ENCODE peak calls at places on chromosome 21, in ten cellular contexts. G, Y, X, W, C, J, V, N, K and S are unnamed samples.
A peak's percentile ranks its signal among the peaks of the same experiment; 100 is the strongest.

GRCh38 chr21:16587671-16588379 is 858.0 kb downstream of the USP25 start:
- DNase-seq in G (peak; percentile 87), Y (no peak), X (peak; percentile 89), W (no peak), C (no peak), J (peak; percentile 42), V (no peak), N (no peak), K (no peak), S (peak; percentile 77)

GRCh38 chr21:39867198-39867650 is at the start of gene PCP4:
- DNase-seq in G (peak; percentile 13), Y (no peak), X (peak; percentile 22), W (peak; percentile 95), C (peak; percentile 39), J (peak; percentile 45), V (no peak), N (peak; percentile 31), K (no peak), S (no peak)

GRCh38 chr21:15842565-15842880 is 112.7 kb downstream of the USP25 start:
- DNase-seq in G (no peak), Y (no peak), X (peak; percentile 52), W (no peak), C (no peak), J (no peak), V (no peak), N (no peak), K (no peak), S (no peak)

GRCh38 chr21:38039369-38039768 is 123.1 kb upstream of the KCNJ6 start:
- DNase-seq in G (no peak), Y (no peak), X (no peak), W (no peak), C (no peak), J (no peak), V (no peak), N (no peak), K (no peak), S (no peak)

GRCh38 chr21:33402011-33402979 is 918 bp upstream of the IFNGR2 start:
- DNase-seq in G (peak; percentile 86), Y (peak; percentile 65), X (peak; percentile 62), W (peak; percentile 92), C (peak; percentile 60), J (peak; percentile 73), V (peak; percentile 84), N (peak; percentile 73), K (no peak), S (peak; percentile 97)

GRCh38 chr21:42219606-42220137 is 732 bp downstream of the ABCG1 start:
- DNase-seq in G (no peak), Y (peak; percentile 44), X (no peak), W (peak; percentile 9), C (peak; percentile 49), J (no peak), V (no peak), N (peak; percentile 35), K (no peak), S (no peak)

GRCh38 chr21:39651206-39651605 is 38.5 kb downstream of the B3GALT5 start:
- DNase-seq in G (no peak), Y (no peak), X (no peak), W (no peak), C (no peak), J (no peak), V (no peak), N (no peak), K (no peak), S (no peak)

GRCh38 chr21:37257526-37257966 is 9.6 kb downstream of the VPS26C start:
- DNase-seq in G (peak; percentile 44), Y (no peak), X (no peak), W (no peak), C (no peak), J (peak; percentile 22), V (no peak), N (peak; percentile 25), K (no peak), S (peak; percentile 56)

GRCh38 chr21:16624468-16625102 is 888.3 kb upstream of the CXADR start:
- DNase-seq in G (no peak), Y (no peak), X (no peak), W (peak; percentile 23), C (no peak), J (no peak), V (no peak), N (no peak), K (no peak), S (no peak)

DNA sequence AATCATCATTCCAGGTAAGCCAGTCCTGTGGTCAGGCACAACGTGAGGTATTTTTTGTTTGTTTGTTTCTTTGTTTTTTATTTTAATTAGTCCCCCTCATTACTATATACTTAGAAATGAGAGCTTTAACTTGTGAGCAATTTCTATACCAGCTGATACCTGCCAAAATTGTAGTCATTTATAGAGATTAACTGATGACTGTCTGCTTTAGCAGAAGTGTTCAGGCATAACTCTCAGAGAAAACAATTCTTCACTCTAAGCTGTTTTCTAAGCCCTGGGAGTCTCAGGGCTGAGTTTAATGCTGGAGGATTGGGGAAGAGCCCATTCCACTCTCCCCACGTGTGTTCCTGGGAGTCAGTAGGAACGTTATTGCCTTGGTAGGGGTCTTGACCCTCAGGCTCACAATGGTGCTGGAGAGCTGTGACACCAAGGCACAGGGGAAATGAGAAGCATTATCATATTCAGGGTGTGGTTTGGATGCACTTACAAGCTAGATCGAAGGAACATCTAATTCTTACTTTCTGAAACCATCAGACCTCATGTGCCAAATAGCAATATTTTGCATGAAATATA is 168.2 kb downstream of the CLIC6 start:
- DNase-seq in G (no peak), Y (no peak), X (no peak), W (no peak), C (no peak), J (no peak), V (no peak), N (no peak), K (no peak), S (peak; percentile 51)
- H3K4me3 ChIP-seq in G (peak overlapping the region; percentile 39), Y (no peak overlapping the region), X (no peak overlapping the region), W (no peak overlapping the region), C (no peak overlapping the region), J (no peak overlapping the region), V (no peak overlapping the region), N (no peak overlapping the region), K (no peak overlapping the region), S (peak overlapping the region; percentile 47)

GRCh38 chr21:18369115-18369514 is 34.5 kb downstream of the TMPRSS15 start:
- DNase-seq in G (peak; percentile 2), Y (no peak), X (no peak), W (no peak), C (peak; percentile 63), J (no peak), V (no peak), N (no peak), K (no peak), S (no peak)
- TF ChIP-seq CTCF in G (no peak), Y (no peak), X (no peak), W (no peak), C (peak; percentile 72), J (no peak), V (peak; percentile 37), N (no peak), K (peak; percentile 53), S (no peak)

GRCh38 chr21:34883501-34884271 is 165.4 kb downstream of the RUNX1 start:
- DNase-seq in G (no peak), Y (no peak), X (peak; percentile 33), W (no peak), C (no peak), J (no peak), V (no peak), N (no peak), K (no peak), S (no peak)
- H3K4me3 ChIP-seq in G (peak overlapping the region; percentile 85), Y (peak overlapping the region; percentile 70), X (peak overlapping the region; percentile 74), W (no peak overlapping the region), C (no peak overlapping the region), J (no peak overlapping the region), V (peak overlapping the region; percentile 3), N (peak overlapping the region; percentile 87), K (peak overlapping the region; percentile 84), S (peak overlapping the region; percentile 84)

GRCh38 chr21:46323227-46323709 is 402 bp downstream of the C21orf58 start:
- DNase-seq in G (no peak), Y (no peak), X (no peak), W (no peak), C (peak; percentile 58), J (no peak), V (peak; percentile 59), N (no peak), K (no peak), S (no peak)

GRCh38 chr21:46323710-46324389 is at the start of the genes C21orf58 and PCNT:
- DNase-seq in G (peak; percentile 98), Y (peak; percentile 98), X (peak; percentile 91), W (peak; percentile 97), C (peak; percentile 98), J (peak; percentile 98), V (peak; percentile 99), N (peak; percentile 98), K (peak; percentile 97), S (peak; percentile 98)

GRCh38 chr21:46324390-46325072 is 575 bp downstream of the PCNT start:
- DNase-seq in G (peak; percentile 81), Y (peak; percentile 91), X (peak; percentile 30), W (peak; percentile 81), C (peak; percentile 90), J (peak; percentile 84), V (peak; percentile 77), N (peak; percentile 86), K (peak; percentile 83), S (peak; percentile 83)

GRCh38 chr21:46326110-46326703 is 2.3 kb downstream of the PCNT start:
- DNase-seq in G (no peak), Y (no peak), X (no peak), W (no peak), C (no peak), J (no peak), V (no peak), N (no peak), K (no peak), S (no peak)

DNA sequence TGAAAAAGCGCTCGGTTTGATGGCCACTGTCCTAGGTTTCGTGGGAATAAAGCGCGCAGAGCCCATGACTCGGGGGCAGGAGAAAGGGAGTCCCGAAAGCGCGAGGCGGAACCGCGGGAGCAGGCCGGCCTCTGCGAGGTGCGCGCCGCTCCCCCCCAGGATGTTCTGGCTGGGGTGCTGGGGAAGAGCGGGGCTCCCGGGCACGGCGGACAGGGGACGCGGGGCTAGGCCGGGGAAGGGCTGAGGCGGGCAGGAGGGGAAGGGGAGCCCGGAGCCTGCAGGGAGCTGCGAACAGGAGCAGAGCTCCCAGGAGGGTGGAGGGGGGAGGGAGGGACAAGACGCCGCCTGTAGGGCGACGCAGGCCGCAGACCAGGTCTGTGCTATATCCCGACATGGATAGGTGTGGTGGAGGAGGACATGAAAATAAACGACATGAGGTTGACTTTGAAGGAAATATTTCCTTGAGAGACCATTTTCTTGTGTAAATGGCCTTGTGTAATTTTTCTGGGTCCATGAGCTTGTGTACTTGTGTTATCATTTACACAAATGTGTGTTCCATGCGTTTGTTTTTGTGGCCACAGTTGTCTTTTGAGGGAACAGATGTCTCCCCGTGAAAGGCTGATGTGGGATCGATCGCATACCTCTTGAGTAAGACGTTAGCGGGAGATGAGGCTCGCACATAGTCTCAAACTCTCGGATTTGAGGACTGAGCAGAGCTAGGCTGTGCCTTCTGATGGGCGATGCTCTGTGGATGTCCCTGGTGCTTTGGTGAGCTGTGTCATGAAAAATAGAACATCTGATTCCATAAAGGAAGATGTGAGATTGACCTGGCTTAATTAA is 1.3 kb downstream of the PCNT start:
- DNase-seq in G (peak; percentile 56), Y (peak; percentile 53), X (peak; percentile 50), W (peak; percentile 38), C (peak; percentile 60), J (peak; percentile 48), V (no peak), N (peak; percentile 35), K (no peak), S (peak; percentile 59)
- TF ChIP-seq CTCF in G (peak; percentile 39), Y (no peak), X (peak; percentile 57), W (no peak), C (peak; percentile 43), J (no peak), V (peak; percentile 42), N (peak; percentile 21), K (no peak), S (peak; percentile 31)